ENCODE peak calls at places on chromosomes 3 and 15, in ten cellular contexts. One of them, this sample, is unnamed.

GRCh38 chr3:184259878-184260570 is 1.3 kb downstream of the CAMK2N2 start:
- DNase-seq in transverse colon: peak
- DNase-seq in AG10803: no peak
- DNase-seq in astrocyte: no peak
- DNase-seq in fibroblast of lung: peak
- DNase-seq in neural progenitor cell: peak
- DNase-seq in AG09319: no peak
- DNase-seq in HCT116: no peak
- DNase-seq in brain microvascular endothelial cell: peak
- DNase-seq in neural crest cell: peak
- DNase-seq in this sample: peak

GRCh38 chr15:52783191-52783829 is 6.8 kb downstream of the ONECUT1 start:
- DNase-seq in brain microvascular endothelial cell: no peak
- DNase-seq in fibroblast of lung: no peak
- DNase-seq in AG10803: no peak
- DNase-seq in HCT116: no peak
- DNase-seq in neural crest cell: peak
- DNase-seq in transverse colon: no peak
- DNase-seq in neural progenitor cell: peak
- DNase-seq in AG09319: no peak
- DNase-seq in astrocyte: no peak
- DNase-seq in this sample: no peak

GRCh38 chr3:176431073-176431472 is 766.2 kb downstream of the TBL1XR1 start:
- DNase-seq in transverse colon: no peak
- DNase-seq in astrocyte: no peak
- DNase-seq in fibroblast of lung: no peak
- DNase-seq in neural progenitor cell: no peak
- DNase-seq in AG09319: no peak
- DNase-seq in neural crest cell: no peak
- DNase-seq in HCT116: no peak
- DNase-seq in AG10803: no peak
- DNase-seq in brain microvascular endothelial cell: no peak
- DNase-seq in this sample: no peak

GRCh38 chr3:42749025-42749752 is 23.9 kb downstream of the CCDC13 start:
- DNase-seq in neural crest cell: no peak
- DNase-seq in AG10803: no peak
- DNase-seq in AG09319: no peak
- DNase-seq in transverse colon: peak
- DNase-seq in HCT116: no peak
- DNase-seq in astrocyte: no peak
- DNase-seq in fibroblast of lung: no peak
- DNase-seq in neural progenitor cell: no peak
- DNase-seq in brain microvascular endothelial cell: no peak
- DNase-seq in this sample: no peak

GRCh38 chr15:29904731-29905417 is 82.6 kb upstream of the TJP1 start:
- DNase-seq in astrocyte: no peak
- DNase-seq in AG09319: no peak
- DNase-seq in transverse colon: no peak
- DNase-seq in brain microvascular endothelial cell: no peak
- DNase-seq in HCT116: no peak
- DNase-seq in fibroblast of lung: peak
- DNase-seq in neural progenitor cell: no peak
- DNase-seq in neural crest cell: no peak
- DNase-seq in AG10803: peak
- DNase-seq in this sample: no peak

GRCh38 chr3:12661926-12662592 is 1.9 kb downstream of the RAF1 start:
- DNase-seq in AG10803: no peak
- DNase-seq in brain microvascular endothelial cell: no peak
- DNase-seq in astrocyte: no peak
- DNase-seq in AG09319: no peak
- DNase-seq in HCT116: no peak
- DNase-seq in transverse colon: no peak
- DNase-seq in neural crest cell: no peak
- DNase-seq in fibroblast of lung: no peak
- DNase-seq in neural progenitor cell: no peak
- DNase-seq in this sample: no peak

GRCh38 chr15:61364871-61365270 is 135.8 kb upstream of the RORA start:
- DNase-seq in neural progenitor cell: peak
- DNase-seq in HCT116: no peak
- DNase-seq in AG10803: no peak
- DNase-seq in transverse colon: no peak
- DNase-seq in fibroblast of lung: no peak
- DNase-seq in neural crest cell: peak
- DNase-seq in astrocyte: no peak
- DNase-seq in brain microvascular endothelial cell: no peak
- DNase-seq in AG09319: no peak
- DNase-seq in this sample: peak

GRCh38 chr15:76065267-76065666 is 5.5 kb downstream of the TMEM266 start:
- DNase-seq in transverse colon: no peak
- DNase-seq in brain microvascular endothelial cell: no peak
- DNase-seq in astrocyte: no peak
- DNase-seq in neural progenitor cell: no peak
- DNase-seq in HCT116: no peak
- DNase-seq in neural crest cell: no peak
- DNase-seq in AG10803: no peak
- DNase-seq in fibroblast of lung: no peak
- DNase-seq in AG09319: no peak
- DNase-seq in this sample: no peak

GRCh38 chr3:162034368-162034767 is 537.8 kb downstream of the OTOL1 start:
- DNase-seq in neural progenitor cell: no peak
- DNase-seq in AG09319: no peak
- DNase-seq in fibroblast of lung: peak
- DNase-seq in HCT116: no peak
- DNase-seq in neural crest cell: no peak
- DNase-seq in transverse colon: no peak
- DNase-seq in astrocyte: peak
- DNase-seq in brain microvascular endothelial cell: peak
- DNase-seq in AG10803: peak
- DNase-seq in this sample: no peak

GRCh38 chr15:99954361-99955180 is 221.3 kb upstream of the LYSMD4 start:
- DNase-seq in AG10803: no peak
- DNase-seq in brain microvascular endothelial cell: no peak
- DNase-seq in HCT116: no peak
- DNase-seq in astrocyte: no peak
- DNase-seq in neural progenitor cell: no peak
- DNase-seq in fibroblast of lung: no peak
- DNase-seq in neural crest cell: no peak
- DNase-seq in AG09319: no peak
- DNase-seq in transverse colon: no peak
- DNase-seq in this sample: no peak

GRCh38 chr3:90062631-90063200 is 955.3 kb downstream of the EPHA3 start:
- DNase-seq in fibroblast of lung: no peak
- DNase-seq in neural progenitor cell: no peak
- DNase-seq in AG09319: no peak
- DNase-seq in HCT116: no peak
- DNase-seq in AG10803: no peak
- DNase-seq in brain microvascular endothelial cell: no peak
- DNase-seq in neural crest cell: no peak
- DNase-seq in transverse colon: no peak
- DNase-seq in astrocyte: no peak
- DNase-seq in this sample: no peak

DNA sequence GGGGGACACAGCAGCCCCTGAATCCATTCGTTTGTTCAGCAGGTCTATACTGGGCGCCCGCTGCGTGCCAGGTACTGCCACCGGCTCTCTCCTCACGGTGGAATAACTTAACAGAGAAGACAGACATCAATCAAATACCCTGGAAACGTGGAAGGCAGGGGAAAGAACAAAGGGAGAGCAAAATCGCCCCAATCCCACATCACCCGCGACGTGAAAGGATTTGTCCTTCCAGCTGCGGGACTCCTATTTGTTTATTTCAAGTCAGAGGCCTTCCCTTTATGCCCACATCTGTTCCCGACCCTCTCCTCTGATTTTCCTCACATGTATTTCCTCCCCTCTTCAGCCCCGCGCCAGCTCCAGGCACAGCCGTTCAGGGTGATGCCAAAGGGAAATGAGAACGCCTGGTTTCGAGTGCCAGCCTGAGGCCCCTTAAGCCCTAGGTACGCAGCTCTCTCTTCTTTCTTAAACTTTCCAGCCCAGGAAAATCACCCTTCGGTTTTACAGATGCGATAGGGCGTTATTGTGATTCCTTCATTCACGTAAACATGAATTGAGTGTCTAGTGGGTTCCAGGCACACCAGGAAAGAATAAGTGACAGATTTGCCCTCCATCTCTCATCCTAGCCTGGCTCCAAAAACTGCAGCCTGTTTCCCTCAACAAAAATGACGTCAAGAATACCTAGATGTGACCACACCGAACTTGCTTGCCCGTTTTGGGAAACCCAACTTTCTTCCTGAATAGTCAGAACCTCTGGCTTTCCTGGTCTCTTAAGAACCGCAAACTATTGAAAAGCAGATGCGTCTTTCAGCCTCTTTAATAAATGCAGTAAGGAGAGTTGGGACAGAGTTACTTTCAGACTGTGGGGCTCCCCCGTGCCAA is 885 bp upstream of the PROK2 start:
- DNase-seq in fibroblast of lung: no peak
- DNase-seq in AG10803: peak
- DNase-seq in HCT116: no peak
- DNase-seq in AG09319: no peak
- DNase-seq in astrocyte: no peak
- DNase-seq in neural crest cell: no peak
- DNase-seq in brain microvascular endothelial cell: no peak
- DNase-seq in neural progenitor cell: no peak
- DNase-seq in transverse colon: no peak
- DNase-seq in this sample: no peak
- TF ChIP-seq CTCF in fibroblast of lung: no peak
- TF ChIP-seq CTCF in AG10803: no peak
- TF ChIP-seq CTCF in HCT116: no peak
- TF ChIP-seq CTCF in AG09319: no peak
- TF ChIP-seq CTCF in astrocyte: no peak
- TF ChIP-seq CTCF in neural crest cell: no peak
- TF ChIP-seq CTCF in brain microvascular endothelial cell: no peak
- TF ChIP-seq CTCF in neural progenitor cell: no peak
- TF ChIP-seq CTCF in transverse colon: no peak
- TF ChIP-seq CTCF in this sample: no peak

GRCh38 chr3:16533928-16534913 is 20.7 kb upstream of the RFTN1 start:
- DNase-seq in AG09319: no peak
- DNase-seq in fibroblast of lung: no peak
- DNase-seq in HCT116: no peak
- DNase-seq in AG10803: no peak
- DNase-seq in brain microvascular endothelial cell: no peak
- DNase-seq in transverse colon: no peak
- DNase-seq in neural crest cell: no peak
- DNase-seq in neural progenitor cell: peak
- DNase-seq in astrocyte: no peak
- DNase-seq in this sample: no peak

GRCh38 chr3:16528581-16528993 is 15.1 kb upstream of the RFTN1 start:
- DNase-seq in HCT116: no peak
- DNase-seq in neural crest cell: no peak
- DNase-seq in transverse colon: no peak
- DNase-seq in brain microvascular endothelial cell: no peak
- DNase-seq in AG10803: peak
- DNase-seq in AG09319: no peak
- DNase-seq in neural progenitor cell: no peak
- DNase-seq in astrocyte: no peak
- DNase-seq in fibroblast of lung: no peak
- DNase-seq in this sample: no peak

GRCh38 chr3:16528111-16528510 is 14.6 kb upstream of the RFTN1 start:
- DNase-seq in HCT116: no peak
- DNase-seq in transverse colon: no peak
- DNase-seq in AG09319: no peak
- DNase-seq in astrocyte: no peak
- DNase-seq in brain microvascular endothelial cell: no peak
- DNase-seq in neural progenitor cell: no peak
- DNase-seq in fibroblast of lung: no peak
- DNase-seq in AG10803: no peak
- DNase-seq in neural crest cell: no peak
- DNase-seq in this sample: no peak

GRCh38 chr3:16524196-16524595 is 10.7 kb upstream of the RFTN1 start:
- DNase-seq in HCT116: no peak
- DNase-seq in fibroblast of lung: peak
- DNase-seq in neural progenitor cell: no peak
- DNase-seq in AG09319: no peak
- DNase-seq in transverse colon: no peak
- DNase-seq in AG10803: no peak
- DNase-seq in astrocyte: no peak
- DNase-seq in neural crest cell: no peak
- DNase-seq in brain microvascular endothelial cell: no peak
- DNase-seq in this sample: no peak

GRCh38 chr3:16529264-16529663 is 15.8 kb upstream of the RFTN1 start:
- DNase-seq in AG09319: no peak
- DNase-seq in brain microvascular endothelial cell: no peak
- DNase-seq in HCT116: no peak
- DNase-seq in neural crest cell: no peak
- DNase-seq in fibroblast of lung: no peak
- DNase-seq in astrocyte: no peak
- DNase-seq in neural progenitor cell: no peak
- DNase-seq in transverse colon: no peak
- DNase-seq in AG10803: no peak
- DNase-seq in this sample: no peak
- TF ChIP-seq CTCF in AG09319: no peak
- TF ChIP-seq CTCF in brain microvascular endothelial cell: no peak
- TF ChIP-seq CTCF in HCT116: no peak
- TF ChIP-seq CTCF in neural crest cell: no peak
- TF ChIP-seq CTCF in fibroblast of lung: no peak
- TF ChIP-seq CTCF in astrocyte: no peak
- TF ChIP-seq CTCF in neural progenitor cell: no peak
- TF ChIP-seq CTCF in transverse colon: no peak
- TF ChIP-seq CTCF in AG10803: no peak
- TF ChIP-seq CTCF in this sample: no peak

GRCh38 chr3:115169808-115170207 is 22.7 kb upstream of the ZBTB20 start:
- DNase-seq in fibroblast of lung: no peak
- DNase-seq in neural progenitor cell: no peak
- DNase-seq in neural crest cell: no peak
- DNase-seq in AG10803: peak
- DNase-seq in transverse colon: no peak
- DNase-seq in astrocyte: no peak
- DNase-seq in AG09319: no peak
- DNase-seq in brain microvascular endothelial cell: no peak
- DNase-seq in HCT116: no peak
- DNase-seq in this sample: no peak
- TF ChIP-seq CTCF in fibroblast of lung: no peak
- TF ChIP-seq CTCF in neural progenitor cell: no peak
- TF ChIP-seq CTCF in neural crest cell: peak
- TF ChIP-seq CTCF in AG10803: peak
- TF ChIP-seq CTCF in transverse colon: peak
- TF ChIP-seq CTCF in astrocyte: peak
- TF ChIP-seq CTCF in AG09319: no peak
- TF ChIP-seq CTCF in brain microvascular endothelial cell: no peak
- TF ChIP-seq CTCF in HCT116: no peak
- TF ChIP-seq CTCF in this sample: no peak

DNA sequence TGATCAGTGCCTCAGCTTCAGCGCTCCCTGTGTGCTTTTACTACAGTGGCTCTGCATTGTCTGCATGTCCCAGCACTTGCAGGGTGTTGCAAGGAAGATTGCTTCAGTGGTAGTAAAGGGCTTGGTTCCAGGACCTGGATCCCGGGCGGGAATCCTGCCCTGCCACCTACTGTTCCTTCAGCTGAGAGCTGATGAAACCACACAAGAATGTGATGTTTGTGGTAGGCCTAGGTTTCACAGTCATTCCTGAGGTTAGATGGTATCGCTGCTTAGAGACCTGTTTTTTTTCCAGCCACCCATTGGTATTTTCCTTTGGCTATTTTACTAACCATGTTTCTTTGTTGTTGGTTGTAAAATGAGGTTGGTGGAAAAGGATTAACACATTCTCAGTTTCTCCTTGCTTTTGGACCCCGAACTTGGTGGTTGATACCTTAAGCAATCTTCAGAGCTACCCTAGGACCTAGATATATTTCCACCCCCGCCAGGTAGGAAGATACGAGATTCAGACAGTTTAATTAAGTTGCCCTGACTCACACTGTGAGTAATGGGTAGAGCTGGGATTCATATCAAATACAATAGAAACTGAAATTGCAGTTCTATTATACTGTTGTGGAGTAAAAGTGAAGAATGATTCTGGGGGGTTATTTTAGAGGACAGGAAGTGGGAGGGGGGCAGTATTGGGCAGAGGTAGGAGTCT is 11.4 kb downstream of the GPR87 start:
- DNase-seq in AG10803: peak
- DNase-seq in fibroblast of lung: peak
- DNase-seq in brain microvascular endothelial cell: peak
- DNase-seq in transverse colon: peak
- DNase-seq in neural crest cell: no peak
- DNase-seq in AG09319: peak
- DNase-seq in astrocyte: peak
- DNase-seq in HCT116: peak
- DNase-seq in neural progenitor cell: peak
- DNase-seq in this sample: no peak
- TF ChIP-seq CTCF in AG10803: peak
- TF ChIP-seq CTCF in fibroblast of lung: peak
- TF ChIP-seq CTCF in brain microvascular endothelial cell: peak
- TF ChIP-seq CTCF in transverse colon: no peak
- TF ChIP-seq CTCF in neural crest cell: no peak
- TF ChIP-seq CTCF in AG09319: peak
- TF ChIP-seq CTCF in astrocyte: no peak
- TF ChIP-seq CTCF in HCT116: peak
- TF ChIP-seq CTCF in neural progenitor cell: peak
- TF ChIP-seq CTCF in this sample: no peak